ENCODE peak calls at places on chromosomes 11 and 22, in six cellular contexts. L, T, J, H, C and K are unnamed samples.

GRCh38 chr11:30860970-30861369 is 274.8 kb upstream of the MPPED2 start:
- DNase-seq in L (no peak), T (no peak), J (no peak), H (no peak), C (no peak), K (no peak)

GRCh38 chr22:41217553-41218157 is 12.5 kb downstream of the L3MBTL2 start:
- DNase-seq in L (peak; percentile 82), T (peak; percentile 92), J (no peak), H (peak; percentile 56), C (peak; percentile 42), K (no peak)

GRCh38 chr11:70544067-70544773 is 145.9 kb downstream of the CTTN start:
- DNase-seq in L (no peak), T (no peak), J (no peak), H (no peak), C (no peak), K (no peak)

GRCh38 chr11:75236062-75236461 is 4.5 kb upstream of the TPBGL start:
- DNase-seq in L (no peak), T (no peak), J (no peak), H (no peak), C (peak; percentile 5), K (no peak)

GRCh38 chr11:10499452-10500262 is 41.3 kb downstream of the RNF141 start:
- DNase-seq in L (no peak), T (no peak), J (no peak), H (no peak), C (no peak), K (no peak)

GRCh38 chr11:33721291-33721840 is 14.9 kb downstream of the CD59 start:
- DNase-seq in L (no peak), T (peak; percentile 79), J (no peak), H (no peak), C (no peak), K (no peak)

GRCh38 chr11:20934521-20934920 is 265.1 kb downstream of the NELL1 start:
- DNase-seq in L (no peak), T (no peak), J (no peak), H (no peak), C (no peak), K (no peak)

GRCh38 chr11:126345759-126346585 is 9.5 kb upstream of the ST3GAL4 start:
- DNase-seq in L (no peak), T (peak; percentile 75), J (no peak), H (no peak), C (no peak), K (no peak)

GRCh38 chr22:40414838-40415505 is 44.6 kb downstream of the SGSM3 start:
- DNase-seq in L (no peak), T (no peak), J (no peak), H (no peak), C (no peak), K (no peak)

GRCh38 chr11:16981651-16982194 is 32.5 kb downstream of the PLEKHA7 start:
- DNase-seq in L (no peak), T (peak; percentile 14), J (no peak), H (no peak), C (peak; percentile 50), K (no peak)

GRCh38 chr22:40107244-40107643 is 70.5 kb upstream of the TNRC6B start:
- DNase-seq in L (no peak), T (no peak), J (no peak), H (no peak), C (no peak), K (no peak)

GRCh38 chr22:17570851-17571631 is 7.7 kb downstream of the SLC25A18 start:
- DNase-seq in L (peak; percentile 79), T (peak; percentile 83), J (no peak), H (peak; percentile 29), C (peak; percentile 67), K (no peak)

GRCh38 chr11:75101424-75102128 is 4.9 kb upstream of the OR2AT4 start:
- DNase-seq in L (no peak), T (no peak), J (no peak), H (no peak), C (no peak), K (no peak)

GRCh38 chr22:42820075-42820763 is 36.9 kb downstream of the ARFGAP3 start:
- DNase-seq in L (no peak), T (peak; percentile 93), J (no peak), H (peak; percentile 37), C (no peak), K (no peak)

GRCh38 chr22:49159711-49160110 is 668.0 kb downstream of the BRD1 start:
- DNase-seq in L (no peak), T (no peak), J (no peak), H (no peak), C (no peak), K (no peak)

GRCh38 chr11:112977620-112978212 is 16.5 kb downstream of the NCAM1 start:
- DNase-seq in L (no peak), T (peak; percentile 13), J (no peak), H (no peak), C (no peak), K (no peak)

GRCh38 chr11:117986981-117987495 is 844 bp downstream of the IL10RA start:
- DNase-seq in L (no peak), T (no peak), J (no peak), H (peak; percentile 54), C (no peak), K (peak; percentile 39)

GRCh38 chr11:36469063-36469462 is 41.0 kb downstream of the TRAF6 start:
- DNase-seq in L (no peak), T (no peak), J (no peak), H (no peak), C (no peak), K (no peak)
- TF ChIP-seq CTCF in L (peak; percentile 9), T (peak; percentile 34), J (no peak), H (no peak), C (no peak), K (peak; percentile 40)

GRCh38 chr22:30755760-30756124 is 61.1 kb downstream of the OSBP2 start:
- DNase-seq in L (no peak), T (no peak), J (no peak), H (no peak), C (no peak), K (no peak)
- TF ChIP-seq CTCF in L (no peak), T (no peak), J (no peak), H (no peak), C (no peak), K (no peak)

DNA sequence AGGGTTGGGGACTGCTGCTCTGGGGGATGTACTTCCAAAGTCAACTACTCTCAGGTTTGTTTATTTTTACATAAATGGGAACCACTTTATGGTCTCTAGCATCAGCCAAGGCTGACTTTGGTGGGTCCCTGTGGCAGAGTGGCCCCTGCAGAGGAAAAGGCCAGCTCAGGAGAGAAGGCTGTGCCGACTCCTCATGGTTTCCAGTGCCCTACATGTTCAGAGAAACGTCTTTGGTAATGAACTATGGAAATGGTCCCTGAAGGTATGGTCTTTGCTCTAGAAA is 3.0 kb upstream of the ZDHHC8 start:
- DNase-seq in L (no peak), T (no peak), J (no peak), H (no peak), C (no peak), K (no peak)
- TF ChIP-seq CTCF in L (no peak), T (no peak), J (no peak), H (no peak), C (no peak), K (no peak)

GRCh38 chr11:128490092-128490491 is 97.3 kb downstream of the ETS1 start:
- DNase-seq in L (no peak), T (no peak), J (no peak), H (no peak), C (no peak), K (no peak)

GRCh38 chr11:128487978-128488377 is 99.4 kb downstream of the ETS1 start:
- DNase-seq in L (no peak), T (no peak), J (no peak), H (no peak), C (no peak), K (no peak)

GRCh38 chr11:128491195-128491936 is 96.0 kb downstream of the ETS1 start:
- DNase-seq in L (no peak), T (no peak), J (no peak), H (no peak), C (no peak), K (no peak)

GRCh38 chr11:128492461-128492860 is 94.9 kb downstream of the ETS1 start:
- DNase-seq in L (no peak), T (peak; percentile 67), J (no peak), H (no peak), C (no peak), K (no peak)

DNA sequence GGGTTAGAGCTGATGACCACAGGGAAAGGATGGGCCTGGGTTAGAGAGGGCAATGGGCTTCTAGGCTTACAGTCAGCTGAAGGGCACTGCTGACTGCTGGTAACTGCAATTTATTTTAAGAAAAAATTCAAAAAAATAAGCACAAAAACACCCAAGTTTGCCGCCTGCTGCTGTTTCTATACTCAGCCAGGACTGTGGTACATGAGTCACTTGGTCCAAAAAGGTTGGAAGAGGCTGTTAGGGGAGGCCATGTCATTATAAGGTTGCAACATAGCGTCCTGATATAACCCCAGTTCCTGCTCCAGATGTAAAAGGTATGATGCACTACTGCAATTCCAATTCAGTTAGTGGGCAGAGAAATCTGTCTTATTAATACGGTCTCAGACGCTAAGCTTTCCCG is 98.9 kb downstream of the ETS1 start:
- DNase-seq in L (no peak), T (peak; percentile 98), J (no peak), H (no peak), C (no peak), K (no peak)
- TF ChIP-seq CTCF in L (no peak), T (no peak), J (no peak), H (no peak), C (no peak), K (no peak)

DNA sequence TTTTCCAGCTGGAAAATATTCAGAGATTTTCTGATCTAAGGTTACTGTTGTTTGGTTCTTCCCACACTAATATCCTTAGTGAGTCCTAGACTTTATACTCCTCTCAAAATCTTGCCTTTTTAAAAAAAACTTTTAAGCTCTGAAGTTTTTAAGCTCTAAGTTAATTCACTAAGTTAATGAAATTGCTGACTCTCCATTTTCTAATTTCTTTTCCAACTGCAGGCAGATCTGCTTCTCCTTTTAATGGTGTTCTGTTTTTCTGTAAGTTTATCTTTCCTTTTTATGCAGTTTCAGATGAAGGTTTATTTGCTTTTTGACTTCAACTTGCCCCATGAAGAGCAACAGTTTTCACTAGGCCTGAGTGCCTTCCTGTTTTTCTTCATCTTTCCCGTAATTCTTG is 125.8 kb upstream of the ARHGAP42 start:
- DNase-seq in L (no peak), T (peak; percentile 22), J (no peak), H (no peak), C (no peak), K (no peak)
- TF ChIP-seq CTCF in L (no peak), T (no peak), J (no peak), H (no peak), C (no peak), K (no peak)

DNA sequence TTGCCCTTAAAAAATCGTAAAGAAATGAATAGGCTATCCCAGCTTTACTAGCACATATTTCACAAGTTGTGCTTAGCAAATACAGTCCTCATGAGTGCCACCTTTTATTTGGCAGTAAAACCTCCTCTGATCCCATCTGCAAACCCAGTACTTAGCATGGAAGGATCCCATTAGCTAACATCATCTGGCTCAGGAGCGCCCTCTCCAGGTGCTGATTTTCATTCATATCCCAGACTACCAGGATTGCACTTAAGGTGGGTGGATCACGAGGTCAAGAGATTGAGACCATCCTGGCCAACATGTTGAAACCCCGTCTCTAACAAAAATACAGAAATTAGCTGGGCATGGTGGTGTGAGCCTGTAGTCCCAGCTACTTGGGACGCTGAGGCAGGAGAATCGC is 76.1 kb upstream of the PAX6 start:
- DNase-seq in L (no peak), T (no peak), J (no peak), H (peak; percentile 5), C (no peak), K (no peak)
- TF ChIP-seq CTCF in L (no peak), T (no peak), J (no peak), H (no peak), C (no peak), K (no peak)